ENCODE peak calls at places on chromosomes 16 and 17, in ten cellular contexts. A, L, I, R, U, V, M, J, N and D are unnamed samples.

GRCh38 chr16:526181-527014 is 1.1 kb upstream of the CAPN15 start:
- DNase-seq in U (peak), M (no peak), J (peak), L (no peak), I (peak), N (no peak), R (no peak), V (no peak), A (no peak), D (no peak)

GRCh38 chr17:48575673-48576478 is 2.3 kb downstream of the HOXB4 start:
- DNase-seq in M (no peak), I (no peak), U (peak), N (no peak), R (no peak), L (no peak), J (peak), A (no peak), V (no peak), D (no peak)

GRCh38 chr17:43530303-43531081 is 15.6 kb downstream of the ETV4 start:
- DNase-seq in N (peak), I (no peak), A (peak), J (peak), U (peak), M (no peak), V (no peak), L (peak), R (no peak), D (peak)

GRCh38 chr16:20023190-20023589 is 50.5 kb downstream of the GPR139 start:
- DNase-seq in N (no peak), M (no peak), I (no peak), J (peak), L (no peak), U (peak), V (no peak), R (no peak), A (no peak), D (no peak)

GRCh38 chr16:66357523-66357928 is 9.0 kb upstream of the CDH5 start:
- DNase-seq in R (no peak), I (no peak), L (peak), V (no peak), M (peak), U (peak), N (no peak), J (peak), A (no peak), D (no peak)

GRCh38 chr17:14070344-14071007 is 1.2 kb downstream of the COX10 start:
- DNase-seq in U (no peak), R (no peak), V (no peak), A (no peak), I (no peak), M (no peak), L (no peak), J (no peak), N (no peak), D (no peak)

GRCh38 chr17:82342361-82343079 is 9.0 kb upstream of the SECTM1 start:
- DNase-seq in A (no peak), U (no peak), V (no peak), R (no peak), L (no peak), J (no peak), I (no peak), N (no peak), M (no peak), D (no peak)

GRCh38 chr17:750431-751037 is 1.5 kb downstream of the GEMIN4 start:
- DNase-seq in N (no peak), A (no peak), I (no peak), J (no peak), R (no peak), L (no peak), M (no peak), U (no peak), V (no peak), D (no peak)

GRCh38 chr17:80111702-80112470 is 10.5 kb downstream of the GAA start:
- DNase-seq in V (no peak), U (no peak), R (no peak), L (no peak), J (no peak), A (no peak), I (no peak), M (no peak), N (no peak), D (no peak)

GRCh38 chr16:56701534-56701933 is 19.3 kb downstream of the MT1X start:
- DNase-seq in I (no peak), N (no peak), U (no peak), L (no peak), J (no peak), A (no peak), R (no peak), M (no peak), V (no peak), D (no peak)

GRCh38 chr17:27457731-27458523 is 1.7 kb downstream of the KSR1 start:
- DNase-seq in A (no peak), V (no peak), I (no peak), L (peak), R (no peak), J (peak), M (peak), N (no peak), U (peak), D (no peak)

GRCh38 chr16:22424161-22424937 is 49.9 kb upstream of the CDR2 start:
- DNase-seq in U (no peak), R (no peak), L (no peak), I (peak), M (no peak), V (no peak), A (peak), J (peak), N (no peak), D (no peak)

GRCh38 chr16:82832861-82833260 is 206.1 kb downstream of the CDH13 start:
- DNase-seq in N (no peak), R (no peak), L (no peak), I (no peak), J (no peak), V (no peak), M (no peak), U (peak), A (no peak), D (no peak)

GRCh38 chr16:80682435-80683070 is 121.8 kb downstream of the CDYL2 start:
- DNase-seq in U (peak), N (no peak), A (no peak), M (no peak), I (no peak), V (no peak), J (no peak), L (no peak), R (no peak), D (no peak)

GRCh38 chr17:49926886-49927285 is 42.1 kb upstream of the DLX4 start:
- DNase-seq in M (no peak), U (no peak), I (peak), J (no peak), A (peak), V (no peak), L (no peak), R (no peak), N (no peak), D (no peak)

GRCh38 chr16:50185005-50185505 is 31.9 kb downstream of the TENT4B start:
- DNase-seq in M (no peak), A (no peak), R (no peak), N (no peak), J (peak), U (peak), I (no peak), V (no peak), L (no peak), D (no peak)

GRCh38 chr17:82267575-82268379 is 5.7 kb downstream of the CSNK1D start:
- DNase-seq in U (peak), I (peak), M (no peak), R (no peak), L (no peak), N (no peak), V (no peak), J (peak), A (peak), D (no peak)

GRCh38 chr17:8994319-8994718 is 27.0 kb upstream of the NTN1 start:
- DNase-seq in N (peak), A (peak), R (no peak), L (peak), I (no peak), M (peak), U (peak), J (peak), V (no peak), D (no peak)

GRCh38 chr16:66167564-66168291 is 198.8 kb upstream of the CDH5 start:
- DNase-seq in J (peak), U (no peak), N (no peak), I (peak), A (no peak), R (no peak), V (no peak), L (no peak), M (no peak), D (no peak)

GRCh38 chr17:13154403-13154802 is 136.6 kb upstream of the ELAC2 start:
- DNase-seq in M (no peak), J (peak), R (no peak), N (no peak), L (no peak), U (peak), V (no peak), I (no peak), A (no peak), D (no peak)

GRCh38 chr17:4557626-4558310 is 2.6 kb upstream of the MYBBP1A start:
- DNase-seq in R (no peak), V (no peak), J (no peak), I (no peak), A (peak), U (no peak), M (no peak), N (no peak), L (no peak), D (no peak)

GRCh38 chr17:46072998-46073397 is 73.9 kb downstream of the STH start:
- DNase-seq in L (no peak), N (no peak), R (no peak), V (no peak), M (no peak), U (peak), I (no peak), J (peak), A (no peak), D (no peak)

GRCh38 chr16:72025404-72026114 is 17.0 kb downstream of the DHODH start:
- DNase-seq in A (no peak), I (no peak), R (no peak), M (no peak), L (no peak), N (no peak), U (no peak), J (no peak), V (no peak), D (no peak)

GRCh38 chr17:15279011-15279477 is 13.9 kb upstream of the PMP22 start:
- DNase-seq in L (no peak), V (no peak), J (peak), R (no peak), A (no peak), I (no peak), U (peak), N (no peak), M (no peak), D (no peak)

GRCh38 chr17:269616-270514 is 82.7 kb downstream of the RPH3AL start:
- DNase-seq in V (no peak), J (no peak), R (no peak), M (no peak), N (no peak), I (no peak), A (peak), U (no peak), L (no peak), D (no peak)

GRCh38 chr17:29102741-29103181 is 59.8 kb downstream of the PIPOX start:
- DNase-seq in A (no peak), U (no peak), N (no peak), J (peak), M (no peak), V (no peak), L (no peak), R (no peak), I (no peak), D (no peak)

GRCh38 chr17:46179375-46179999 is 13.7 kb downstream of the KANSL1 start:
- DNase-seq in U (no peak), J (no peak), V (peak), I (no peak), L (no peak), A (no peak), M (peak), N (no peak), R (no peak), D (no peak)

GRCh38 chr17:1604831-1605528 is 23.7 kb downstream of the SLC43A2 start:
- DNase-seq in R (no peak), V (no peak), I (no peak), L (no peak), J (no peak), N (no peak), A (no peak), M (no peak), U (no peak), D (no peak)

GRCh38 chr17:41553176-41553575 is 18.7 kb downstream of the KRT9 start:
- DNase-seq in N (no peak), M (no peak), L (no peak), A (no peak), R (no peak), V (no peak), I (no peak), J (peak), U (no peak), D (no peak)

GRCh38 chr16:78689031-78689430 is 589.6 kb downstream of the WWOX start:
- DNase-seq in A (no peak), V (no peak), J (no peak), U (peak), R (no peak), N (no peak), I (no peak), M (no peak), L (no peak), D (no peak)

GRCh38 chr17:4101127-4101798 is 41.6 kb downstream of the ZZEF1 start:
- DNase-seq in V (no peak), N (no peak), A (no peak), U (peak), M (peak), J (peak), L (no peak), I (no peak), R (no peak), D (no peak)

GRCh38 chr17:78865682-78866390 is 25.2 kb upstream of the USP36 start:
- DNase-seq in M (peak), I (peak), N (peak), R (no peak), L (peak), U (peak), V (no peak), A (peak), J (peak), D (peak)

GRCh38 chr17:61426482-61427304 is 25.5 kb upstream of the TBX4 start:
- DNase-seq in I (no peak), A (no peak), M (no peak), U (no peak), N (no peak), V (no peak), J (no peak), R (no peak), L (no peak), D (no peak)

GRCh38 chr17:45282683-45283644 is 21.1 kb upstream of the SPATA32 start:
- DNase-seq in M (no peak), U (peak), V (no peak), J (peak), N (peak), I (no peak), A (no peak), R (no peak), L (no peak), D (peak)

GRCh38 chr17:37067555-37068111 is 118.9 kb downstream of the AATF start:
- DNase-seq in R (no peak), J (peak), V (no peak), M (no peak), U (peak), I (no peak), A (no peak), N (peak), L (no peak), D (peak)